ENCODE peak calls at places on chromosomes 6 and 20, in seven cellular contexts. One of them, this sample, is unnamed.

GRCh38 chr6:6997282-6998193 is 110.2 kb upstream of the RREB1 start:
- DNase-seq in HFFc6: no peak
- DNase-seq in AG20443: no peak
- DNase-seq in activated B cell treated with CpG ODN at 0.5 μM for 24 hours: no peak
- DNase-seq in skeletal muscle cell: no peak
- DNase-seq in kidney: no peak
- DNase-seq in stimulated activated CD4-positive, alpha-beta T cell treated with anti-CD3 and anti-CD28 coated beads, Interleukin-4, amount 100 ng/mL, for 1 hour: no peak
- DNase-seq in this sample: peak; percentile 1

GRCh38 chr20:53195882-53196610 is 223.9 kb downstream of the TSHZ2 start:
- DNase-seq in kidney: no peak
- DNase-seq in AG20443: peak; percentile 56
- DNase-seq in skeletal muscle cell: no peak
- DNase-seq in activated B cell treated with CpG ODN at 0.5 μM for 24 hours: no peak
- DNase-seq in stimulated activated CD4-positive, alpha-beta T cell treated with anti-CD3 and anti-CD28 coated beads, Interleukin-4, amount 100 ng/mL, for 1 hour: no peak
- DNase-seq in HFFc6: no peak
- DNase-seq in this sample: no peak

GRCh38 chr6:139531148-139531547 is 156.7 kb upstream of the CITED2 start:
- DNase-seq in skeletal muscle cell: no peak
- DNase-seq in stimulated activated CD4-positive, alpha-beta T cell treated with anti-CD3 and anti-CD28 coated beads, Interleukin-4, amount 100 ng/mL, for 1 hour: no peak
- DNase-seq in AG20443: no peak
- DNase-seq in activated B cell treated with CpG ODN at 0.5 μM for 24 hours: no peak
- DNase-seq in HFFc6: no peak
- DNase-seq in kidney: no peak
- DNase-seq in this sample: no peak

GRCh38 chr20:34705383-34706021 is 1.4 kb downstream of the TP53INP2 start:
- DNase-seq in AG20443: peak; percentile 44
- DNase-seq in stimulated activated CD4-positive, alpha-beta T cell treated with anti-CD3 and anti-CD28 coated beads, Interleukin-4, amount 100 ng/mL, for 1 hour: no peak
- DNase-seq in kidney: no peak
- DNase-seq in HFFc6: peak; percentile 65
- DNase-seq in activated B cell treated with CpG ODN at 0.5 μM for 24 hours: no peak
- DNase-seq in skeletal muscle cell: no peak
- DNase-seq in this sample: no peak

GRCh38 chr6:84082693-84083265 is 49.2 kb downstream of the MRAP2 start:
- DNase-seq in HFFc6: no peak
- DNase-seq in activated B cell treated with CpG ODN at 0.5 μM for 24 hours: no peak
- DNase-seq in stimulated activated CD4-positive, alpha-beta T cell treated with anti-CD3 and anti-CD28 coated beads, Interleukin-4, amount 100 ng/mL, for 1 hour: no peak
- DNase-seq in kidney: no peak
- DNase-seq in skeletal muscle cell: no peak
- DNase-seq in AG20443: no peak
- DNase-seq in this sample: no peak

GRCh38 chr6:3090013-3090412 is 21.7 kb downstream of the RIPK1 start:
- DNase-seq in activated B cell treated with CpG ODN at 0.5 μM for 24 hours: no peak
- DNase-seq in kidney: no peak
- DNase-seq in HFFc6: no peak
- DNase-seq in AG20443: peak; percentile 12
- DNase-seq in skeletal muscle cell: no peak
- DNase-seq in stimulated activated CD4-positive, alpha-beta T cell treated with anti-CD3 and anti-CD28 coated beads, Interleukin-4, amount 100 ng/mL, for 1 hour: no peak
- DNase-seq in this sample: no peak

GRCh38 chr6:90217621-90218496 is 78.8 kb downstream of the BACH2 start:
- DNase-seq in skeletal muscle cell: no peak
- DNase-seq in kidney: no peak
- DNase-seq in activated B cell treated with CpG ODN at 0.5 μM for 24 hours: no peak
- DNase-seq in stimulated activated CD4-positive, alpha-beta T cell treated with anti-CD3 and anti-CD28 coated beads, Interleukin-4, amount 100 ng/mL, for 1 hour: peak; percentile 38
- DNase-seq in AG20443: no peak
- DNase-seq in HFFc6: no peak
- DNase-seq in this sample: no peak

GRCh38 chr6:134351615-134352474 is 33.9 kb upstream of the SGK1 start:
- DNase-seq in HFFc6: no peak
- DNase-seq in stimulated activated CD4-positive, alpha-beta T cell treated with anti-CD3 and anti-CD28 coated beads, Interleukin-4, amount 100 ng/mL, for 1 hour: no peak
- DNase-seq in kidney: no peak
- DNase-seq in skeletal muscle cell: peak; percentile 67
- DNase-seq in activated B cell treated with CpG ODN at 0.5 μM for 24 hours: no peak
- DNase-seq in AG20443: no peak
- DNase-seq in this sample: no peak

GRCh38 chr6:109024784-109025183 is 69.9 kb downstream of the SESN1 start:
- DNase-seq in skeletal muscle cell: no peak
- DNase-seq in AG20443: no peak
- DNase-seq in kidney: no peak
- DNase-seq in HFFc6: no peak
- DNase-seq in stimulated activated CD4-positive, alpha-beta T cell treated with anti-CD3 and anti-CD28 coated beads, Interleukin-4, amount 100 ng/mL, for 1 hour: no peak
- DNase-seq in activated B cell treated with CpG ODN at 0.5 μM for 24 hours: no peak
- DNase-seq in this sample: no peak

GRCh38 chr6:106448000-106448426 is 87.5 kb downstream of the CRYBG1 start:
- DNase-seq in skeletal muscle cell: no peak
- DNase-seq in AG20443: no peak
- DNase-seq in activated B cell treated with CpG ODN at 0.5 μM for 24 hours: peak; percentile 40
- DNase-seq in kidney: no peak
- DNase-seq in HFFc6: no peak
- DNase-seq in stimulated activated CD4-positive, alpha-beta T cell treated with anti-CD3 and anti-CD28 coated beads, Interleukin-4, amount 100 ng/mL, for 1 hour: peak; percentile 14
- DNase-seq in this sample: peak; percentile 89

GRCh38 chr6:166952122-166952521 is 4.2 kb downstream of the RNASET2 start:
- DNase-seq in activated B cell treated with CpG ODN at 0.5 μM for 24 hours: no peak
- DNase-seq in HFFc6: no peak
- DNase-seq in kidney: peak; percentile 75
- DNase-seq in AG20443: no peak
- DNase-seq in stimulated activated CD4-positive, alpha-beta T cell treated with anti-CD3 and anti-CD28 coated beads, Interleukin-4, amount 100 ng/mL, for 1 hour: peak; percentile 48
- DNase-seq in skeletal muscle cell: no peak
- DNase-seq in this sample: peak; percentile 86

GRCh38 chr20:9838378-9839295 is at the start of gene PAK5:
- DNase-seq in skeletal muscle cell: no peak
- DNase-seq in HFFc6: no peak
- DNase-seq in kidney: peak; percentile 81
- DNase-seq in AG20443: peak; percentile 34
- DNase-seq in activated B cell treated with CpG ODN at 0.5 μM for 24 hours: no peak
- DNase-seq in stimulated activated CD4-positive, alpha-beta T cell treated with anti-CD3 and anti-CD28 coated beads, Interleukin-4, amount 100 ng/mL, for 1 hour: no peak
- DNase-seq in this sample: peak; percentile 76

GRCh38 chr20:36802326-36803223 is 29.0 kb upstream of the DSN1 start:
- DNase-seq in skeletal muscle cell: peak; percentile 6
- DNase-seq in HFFc6: peak; percentile 49
- DNase-seq in kidney: no peak
- DNase-seq in AG20443: peak; percentile 49
- DNase-seq in stimulated activated CD4-positive, alpha-beta T cell treated with anti-CD3 and anti-CD28 coated beads, Interleukin-4, amount 100 ng/mL, for 1 hour: no peak
- DNase-seq in activated B cell treated with CpG ODN at 0.5 μM for 24 hours: no peak
- DNase-seq in this sample: no peak

GRCh38 chr6:107676002-107676401 is 148.1 kb downstream of the SCML4 start:
- DNase-seq in HFFc6: no peak
- DNase-seq in skeletal muscle cell: no peak
- DNase-seq in stimulated activated CD4-positive, alpha-beta T cell treated with anti-CD3 and anti-CD28 coated beads, Interleukin-4, amount 100 ng/mL, for 1 hour: no peak
- DNase-seq in kidney: no peak
- DNase-seq in activated B cell treated with CpG ODN at 0.5 μM for 24 hours: no peak
- DNase-seq in AG20443: peak; percentile 61
- DNase-seq in this sample: no peak

GRCh38 chr6:4488389-4488788 is 287.8 kb upstream of the CDYL start:
- DNase-seq in stimulated activated CD4-positive, alpha-beta T cell treated with anti-CD3 and anti-CD28 coated beads, Interleukin-4, amount 100 ng/mL, for 1 hour: no peak
- DNase-seq in kidney: no peak
- DNase-seq in HFFc6: no peak
- DNase-seq in activated B cell treated with CpG ODN at 0.5 μM for 24 hours: no peak
- DNase-seq in skeletal muscle cell: no peak
- DNase-seq in AG20443: no peak
- DNase-seq in this sample: no peak

GRCh38 chr6:1771324-1771723 is 161.6 kb downstream of the FOXC1 start:
- DNase-seq in HFFc6: peak; percentile 18
- DNase-seq in stimulated activated CD4-positive, alpha-beta T cell treated with anti-CD3 and anti-CD28 coated beads, Interleukin-4, amount 100 ng/mL, for 1 hour: peak; percentile 23
- DNase-seq in kidney: no peak
- DNase-seq in AG20443: no peak
- DNase-seq in activated B cell treated with CpG ODN at 0.5 μM for 24 hours: no peak
- DNase-seq in skeletal muscle cell: no peak
- DNase-seq in this sample: no peak

GRCh38 chr20:31806564-31807355 is 12.4 kb upstream of the MYLK2 start:
- DNase-seq in AG20443: no peak
- DNase-seq in skeletal muscle cell: no peak
- DNase-seq in kidney: no peak
- DNase-seq in activated B cell treated with CpG ODN at 0.5 μM for 24 hours: no peak
- DNase-seq in HFFc6: no peak
- DNase-seq in stimulated activated CD4-positive, alpha-beta T cell treated with anti-CD3 and anti-CD28 coated beads, Interleukin-4, amount 100 ng/mL, for 1 hour: no peak
- DNase-seq in this sample: no peak

GRCh38 chr6:53066059-53066406 is 829 bp downstream of the FBXO9 start:
- DNase-seq in skeletal muscle cell: no peak
- DNase-seq in AG20443: peak; percentile 68
- DNase-seq in stimulated activated CD4-positive, alpha-beta T cell treated with anti-CD3 and anti-CD28 coated beads, Interleukin-4, amount 100 ng/mL, for 1 hour: peak; percentile 33
- DNase-seq in HFFc6: no peak
- DNase-seq in activated B cell treated with CpG ODN at 0.5 μM for 24 hours: peak; percentile 26
- DNase-seq in kidney: peak; percentile 86
- DNase-seq in this sample: peak; percentile 89

GRCh38 chr20:34473262-34473883 is 42.8 kb upstream of the DYNLRB1 start:
- DNase-seq in kidney: no peak
- DNase-seq in skeletal muscle cell: peak; percentile 35
- DNase-seq in stimulated activated CD4-positive, alpha-beta T cell treated with anti-CD3 and anti-CD28 coated beads, Interleukin-4, amount 100 ng/mL, for 1 hour: peak; percentile 29
- DNase-seq in AG20443: peak; percentile 33
- DNase-seq in activated B cell treated with CpG ODN at 0.5 μM for 24 hours: no peak
- DNase-seq in HFFc6: peak; percentile 11
- DNase-seq in this sample: no peak

GRCh38 chr20:23362392-23363256 is 642 bp downstream of the GZF1 start:
- DNase-seq in HFFc6: peak; percentile 17
- DNase-seq in stimulated activated CD4-positive, alpha-beta T cell treated with anti-CD3 and anti-CD28 coated beads, Interleukin-4, amount 100 ng/mL, for 1 hour: no peak
- DNase-seq in skeletal muscle cell: no peak
- DNase-seq in activated B cell treated with CpG ODN at 0.5 μM for 24 hours: no peak
- DNase-seq in AG20443: peak; percentile 59
- DNase-seq in kidney: no peak
- DNase-seq in this sample: no peak

GRCh38 chr6:121851056-121851455 is 415.6 kb downstream of the GJA1 start:
- DNase-seq in kidney: no peak
- DNase-seq in stimulated activated CD4-positive, alpha-beta T cell treated with anti-CD3 and anti-CD28 coated beads, Interleukin-4, amount 100 ng/mL, for 1 hour: no peak
- DNase-seq in HFFc6: no peak
- DNase-seq in activated B cell treated with CpG ODN at 0.5 μM for 24 hours: no peak
- DNase-seq in skeletal muscle cell: no peak
- DNase-seq in AG20443: peak; percentile 28
- DNase-seq in this sample: no peak

GRCh38 chr20:5056801-5057599 is 55.7 kb upstream of the SLC23A2 start:
- DNase-seq in kidney: no peak
- DNase-seq in stimulated activated CD4-positive, alpha-beta T cell treated with anti-CD3 and anti-CD28 coated beads, Interleukin-4, amount 100 ng/mL, for 1 hour: peak; percentile 59
- DNase-seq in activated B cell treated with CpG ODN at 0.5 μM for 24 hours: peak; percentile 20
- DNase-seq in HFFc6: peak; percentile 36
- DNase-seq in skeletal muscle cell: no peak
- DNase-seq in AG20443: peak; percentile 70
- DNase-seq in this sample: peak; percentile 88

GRCh38 chr6:34239893-34240292 is 3.2 kb downstream of the HMGA1 start:
- DNase-seq in HFFc6: no peak
- DNase-seq in activated B cell treated with CpG ODN at 0.5 μM for 24 hours: no peak
- DNase-seq in skeletal muscle cell: no peak
- DNase-seq in kidney: peak; percentile 18
- DNase-seq in AG20443: no peak
- DNase-seq in stimulated activated CD4-positive, alpha-beta T cell treated with anti-CD3 and anti-CD28 coated beads, Interleukin-4, amount 100 ng/mL, for 1 hour: no peak
- DNase-seq in this sample: peak; percentile 22